ENCODE peak calls at places on chromosomes 4 and X, in six cellular contexts. B, Y, H, N, V and Z are unnamed samples.

GRCh38 chr4:65467280-65467679 is 203.0 kb downstream of the EPHA5 start:
- DNase-seq in B (no peak), Y (no peak), H (no peak), N (peak), V (no peak), Z (peak)

GRCh38 chr4:145609494-145610427 is 9.4 kb upstream of the MMAA start:
- DNase-seq in B (peak), Y (peak), H (peak), N (peak), V (peak), Z (peak)

GRCh38 chr4:5713861-5714260 is 2.9 kb downstream of the EVC start:
- DNase-seq in B (no peak), Y (no peak), H (no peak), N (no peak), V (no peak), Z (no peak)

GRCh38 chr4:164251257-164251656 is 502.7 kb upstream of the SMIM31 start:
- DNase-seq in B (no peak), Y (no peak), H (no peak), N (peak), V (no peak), Z (no peak)

GRCh38 chr4:164526916-164527315 is 227.0 kb upstream of the SMIM31 start:
- DNase-seq in B (no peak), Y (no peak), H (no peak), N (no peak), V (no peak), Z (no peak)

GRCh38 chr4:16268290-16268689 is 42.0 kb upstream of the TAPT1 start:
- DNase-seq in B (no peak), Y (no peak), H (no peak), N (no peak), V (no peak), Z (no peak)

GRCh38 chrX:49753691-49754090 is 57.9 kb upstream of the PAGE1 start:
- DNase-seq in B (no peak), Y (no peak), H (no peak), N (no peak), V (no peak), Z (no peak)

GRCh38 chr4:105990933-105991332 is 95.7 kb downstream of the NPNT start:
- DNase-seq in B (peak), Y (peak), H (peak), N (peak), V (peak), Z (peak)

GRCh38 chr4:77240469-77241066 is 83.6 kb downstream of the CCNG2 start:
- DNase-seq in B (peak), Y (peak), H (peak), N (peak), V (peak), Z (peak)

GRCh38 chr4:168524006-168524405 is 27.2 kb downstream of the PALLD start:
- DNase-seq in B (no peak), Y (no peak), H (no peak), N (peak), V (no peak), Z (peak)

GRCh38 chr4:128812360-128812958 is 3.0 kb downstream of the JADE1 start:
- DNase-seq in B (peak), Y (no peak), H (peak), N (peak), V (peak), Z (peak)

GRCh38 chr4:173485164-173485563 is 44.9 kb downstream of the HAND2 start:
- DNase-seq in B (peak), Y (no peak), H (no peak), N (no peak), V (no peak), Z (no peak)

GRCh38 chr4:152458801-152459302 is 77.0 kb downstream of the FBXW7 start:
- DNase-seq in B (no peak), Y (no peak), H (peak), N (no peak), V (no peak), Z (no peak)
- H3K4me3 ChIP-seq in B (no peak), Y (no peak), H (no peak), N (no peak), V (no peak), Z (no peak)

GRCh38 chr4:184575306-184575705 is 73.9 kb downstream of the CASP3 start:
- DNase-seq in B (no peak), Y (no peak), H (no peak), N (no peak), V (no peak), Z (no peak)
- TF ChIP-seq CTCF in B (no peak), Y (no peak), H (no peak), N (no peak), V (no peak), Z (no peak)

GRCh38 chrX:106177106-106177981 is 9.2 kb downstream of the PWWP3B start:
- DNase-seq in B (no peak), Y (peak), H (no peak), N (no peak), V (peak), Z (peak)
- H3K4me3 ChIP-seq in B (no peak), Y (peak), H (no peak), N (no peak), V (peak), Z (no peak)

GRCh38 chr4:155026715-155027114 is 181.7 kb upstream of the NPY2R start:
- DNase-seq in B (no peak), Y (no peak), H (no peak), N (no peak), V (no peak), Z (no peak)

DNA sequence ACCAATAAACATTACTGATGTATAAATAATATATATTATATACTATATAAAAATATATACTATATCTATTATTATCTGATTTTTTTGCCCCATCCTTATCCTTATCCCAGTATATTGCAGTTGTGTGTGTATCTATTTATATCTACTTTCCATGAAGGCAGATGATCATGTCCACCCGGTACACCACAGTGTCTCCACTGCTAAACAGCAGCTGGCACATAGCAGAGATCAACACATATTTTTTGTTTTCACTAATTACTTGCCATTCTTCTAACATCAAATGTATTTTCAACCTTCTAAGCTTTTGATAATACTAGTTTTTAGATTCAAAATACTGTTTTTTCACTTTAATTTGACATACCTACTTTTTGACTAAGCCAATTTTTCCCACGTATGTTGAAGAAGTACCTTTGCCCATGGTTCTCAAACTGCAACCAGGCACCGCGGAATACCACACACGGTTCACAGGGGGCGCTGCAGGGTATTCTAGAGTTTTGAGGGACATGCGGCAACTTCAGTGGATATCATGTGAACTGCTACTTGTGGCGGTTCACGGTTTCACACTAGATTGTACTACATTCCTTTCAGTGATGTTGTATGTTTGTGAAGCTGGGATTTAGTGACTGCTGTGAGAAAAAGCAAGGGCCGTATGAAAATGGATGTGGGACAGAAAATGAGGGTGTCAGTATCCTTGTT is 182.5 kb upstream of the NPY2R start:
- DNase-seq in B (no peak), Y (peak), H (peak), N (peak), V (peak), Z (peak)
- TF ChIP-seq CTCF in B (peak), Y (no peak), H (peak), N (peak), V (peak), Z (peak)

GRCh38 chr4:176788248-176788647 is 4.5 kb downstream of the VEGFC start:
- DNase-seq in B (no peak), Y (no peak), H (no peak), N (no peak), V (no peak), Z (no peak)
- H3K4me3 ChIP-seq in B (no peak), Y (no peak), H (no peak), N (no peak), V (no peak), Z (no peak)

GRCh38 chrX:132068405-132068804 is 45.3 kb downstream of the STK26 start:
- DNase-seq in B (no peak), Y (no peak), H (no peak), N (peak), V (no peak), Z (peak)

GRCh38 chrX:132071260-132071659 is 48.2 kb downstream of the STK26 start:
- DNase-seq in B (no peak), Y (no peak), H (no peak), N (peak), V (no peak), Z (peak)
- TF ChIP-seq CTCF in B (no peak), Y (no peak), H (peak), N (peak), V (peak), Z (peak)

DNA sequence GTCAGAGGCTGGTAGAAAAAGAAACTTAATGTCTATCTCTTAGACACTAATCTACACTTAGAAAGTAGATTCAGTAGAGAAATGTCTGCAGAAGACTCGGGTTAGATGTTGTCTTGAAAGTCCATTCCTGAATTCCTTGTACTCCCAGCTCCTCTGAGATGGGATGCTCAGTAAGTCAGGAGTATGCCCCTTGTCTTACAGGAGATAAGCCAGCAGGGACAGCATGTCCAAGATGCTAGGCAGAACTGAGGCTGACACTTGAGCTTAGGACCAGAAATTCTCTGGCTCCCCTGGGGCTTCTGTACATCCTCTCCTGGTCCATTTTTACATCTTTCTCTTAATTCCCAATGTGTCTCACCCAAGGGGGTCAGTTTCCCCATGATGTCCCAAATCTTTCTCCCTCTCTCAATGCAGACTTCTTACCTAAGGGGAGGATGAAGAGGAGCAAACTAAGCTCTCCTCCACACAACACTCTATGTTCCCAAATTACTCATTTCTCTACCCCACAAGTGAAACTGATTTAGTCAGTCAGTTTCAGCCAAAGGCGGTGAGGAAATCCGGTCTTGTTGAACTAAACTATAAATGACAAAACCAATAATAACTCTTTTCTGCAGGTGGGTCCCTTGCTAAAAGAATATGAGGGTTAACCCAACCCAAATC is 558.2 kb upstream of the DIPK2B start:
- DNase-seq in B (no peak), Y (no peak), H (peak), N (peak), V (no peak), Z (peak)
- H3K4me3 ChIP-seq in B (no peak), Y (no peak), H (no peak), N (no peak), V (no peak), Z (no peak)